ENCODE peak calls at places on chromosomes 3 and 15, in five cellular contexts. G, W, B, T and H are unnamed samples.

GRCh38 chr15:98873441-98874218 is 134.0 kb downstream of the PGPEP1L start:
- DNase-seq in T (no peak), W (no peak), B (peak), G (peak), H (no peak)

GRCh38 chr3:197029511-197030167 is at the start of gene MELTF:
- DNase-seq in G (peak), T (no peak), W (no peak), B (peak), H (no peak)

GRCh38 chr15:60326824-60327654 is 70.7 kb downstream of the ANXA2 start:
- DNase-seq in T (no peak), G (peak), W (no peak), B (peak), H (no peak)

GRCh38 chr3:135927170-135927569 is 38.4 kb upstream of the PPP2R3A start:
- DNase-seq in W (no peak), G (no peak), B (peak), T (no peak), H (no peak)

GRCh38 chr3:135513106-135514063 is 452.1 kb upstream of the PPP2R3A start:
- DNase-seq in B (peak), W (no peak), G (peak), T (no peak), H (no peak)

GRCh38 chr3:170897978-170898377 is 10.5 kb downstream of the EIF5A2 start:
- DNase-seq in W (no peak), B (no peak), T (no peak), G (no peak), H (no peak)

GRCh38 chr3:164465172-164465571 is 613.1 kb downstream of the SI start:
- DNase-seq in B (peak), W (no peak), T (no peak), G (peak), H (no peak)

GRCh38 chr3:170497197-170497596 is 78.5 kb downstream of the CLDN11 start:
- DNase-seq in G (peak), T (no peak), W (no peak), B (no peak), H (no peak)

GRCh38 chr3:51942603-51943450 is 664 bp downstream of the PARP3 start:
- DNase-seq in W (peak), G (peak), T (peak), B (peak), H (peak)

GRCh38 chr3:112038863-112039262 is 4.3 kb downstream of the TMPRSS7 start:
- DNase-seq in G (peak), W (no peak), B (peak), T (peak), H (no peak)

GRCh38 chr15:48285329-48286214 is 45.7 kb upstream of the DUT start:
- DNase-seq in T (peak), G (peak), B (peak), W (no peak), H (no peak)

GRCh38 chr15:74038707-74039655 is 43.4 kb downstream of the GOLGA6A start:
- DNase-seq in B (peak), W (peak), G (peak), T (no peak), H (peak)

GRCh38 chr15:40436116-40436891 is 4.4 kb upstream of the BAHD1 start:
- DNase-seq in W (no peak), G (no peak), B (no peak), T (no peak), H (no peak)

GRCh38 chr15:83379574-83379973 is 67.6 kb upstream of the SH3GL3 start:
- DNase-seq in T (no peak), B (peak), G (no peak), W (no peak), H (no peak)

GRCh38 chr3:195258449-195259145 is 12.4 kb downstream of the XXYLT1 start:
- DNase-seq in G (no peak), W (no peak), T (no peak), B (no peak), H (no peak)

GRCh38 chr3:71348001-71348632 is 235.4 kb downstream of the FOXP1 start:
- DNase-seq in W (no peak), T (no peak), B (no peak), G (no peak), H (no peak)

GRCh38 chr15:74382004-74382816 is 14.8 kb upstream of the CYP11A1 start:
- DNase-seq in B (peak), G (peak), T (no peak), W (peak), H (no peak)

GRCh38 chr15:100651253-100651652 is 48.9 kb downstream of the ASB7 start:
- DNase-seq in G (peak), W (no peak), B (peak), T (no peak), H (no peak)

GRCh38 chr3:120497318-120497717 is 46.5 kb upstream of the FSTL1 start:
- DNase-seq in W (no peak), G (peak), T (no peak), B (peak), H (no peak)

GRCh38 chr3:196694941-196695848 is 16.9 kb downstream of the CEP19 start:
- DNase-seq in W (no peak), G (no peak), B (no peak), T (no peak), H (no peak)

GRCh38 chr3:13063225-13063624 is 10.0 kb downstream of the IQSEC1 start:
- DNase-seq in G (no peak), B (no peak), W (no peak), T (no peak), H (no peak)

GRCh38 chr3:195069501-195070251 is 201.3 kb downstream of the XXYLT1 start:
- DNase-seq in T (no peak), W (peak), B (no peak), G (no peak), H (no peak)

GRCh38 chr3:128447561-128448013 is 19.1 kb downstream of the DNAJB8 start:
- DNase-seq in T (peak), G (no peak), W (no peak), B (no peak), H (no peak)

GRCh38 chr15:59185725-59186124 is 20.9 kb upstream of the LDHAL6B start:
- DNase-seq in G (no peak), B (peak), W (no peak), T (no peak), H (no peak)

GRCh38 chr3:183984749-183985729 is 32.6 kb downstream of the ABCC5 start:
- DNase-seq in G (no peak), B (no peak), T (no peak), W (no peak), H (no peak)

GRCh38 chr15:73927003-73927475 is 777 bp downstream of the LOXL1 start:
- DNase-seq in T (no peak), W (peak), G (no peak), B (peak), H (no peak)

GRCh38 chr3:133655731-133656130 is 6.0 kb downstream of the TOPBP1 start:
- DNase-seq in W (no peak), B (no peak), G (no peak), T (no peak), H (no peak)

GRCh38 chr3:173750591-173750990 is 353.0 kb downstream of the NLGN1 start:
- DNase-seq in T (no peak), W (no peak), B (no peak), G (no peak), H (no peak)

GRCh38 chr3:171187706-171188290 is 161.3 kb upstream of the SLC2A2 start:
- DNase-seq in G (peak), T (no peak), B (peak), W (no peak), H (no peak)

GRCh38 chr15:76756371-76756770 is 148.8 kb downstream of the SCAPER start:
- DNase-seq in G (peak), T (no peak), B (no peak), W (no peak), H (no peak)

GRCh38 chr3:71694358-71694999 is 30.7 kb downstream of the EIF4E3 start:
- DNase-seq in T (no peak), W (no peak), B (peak), G (peak), H (no peak)

GRCh38 chr15:96321422-96322391 is 8.8 kb upstream of the NR2F2 start:
- DNase-seq in B (peak), G (peak), T (no peak), W (peak), H (peak)

GRCh38 chr3:129855454-129856419 is 37.8 kb downstream of the TMCC1 start:
- DNase-seq in T (no peak), W (no peak), G (peak), B (peak), H (no peak)

GRCh38 chr15:59438891-59439290 is 905 bp downstream of the FAM81A start:
- DNase-seq in B (no peak), G (no peak), T (no peak), W (no peak), H (no peak)

GRCh38 chr15:51198701-51199253 is 104.1 kb upstream of the TNFAIP8L3 start:
- DNase-seq in W (no peak), B (no peak), T (no peak), G (no peak), H (no peak)

GRCh38 chr15:66560856-66561525 is 4.8 kb downstream of the LCTL start:
- DNase-seq in G (no peak), T (no peak), W (peak), B (no peak), H (no peak)

GRCh38 chr15:70266412-70267089 is 168.8 kb upstream of the TLE3 start:
- DNase-seq in W (peak), T (no peak), G (peak), B (no peak), H (peak)

GRCh38 chr3:126849768-126850167 is 133.1 kb upstream of the PLXNA1 start:
- DNase-seq in W (no peak), T (no peak), G (no peak), B (no peak), H (no peak)